ENCODE peak calls at places on chromosomes 5 and 9, in ten cellular contexts. S is skeletal muscle cell; L is foreskin keratinocyte; N is stimulated activated effector memory CD8-positive, alpha-beta T cell treated with anti-CD3 and anti-CD28 coated beads, Interleukin-12 subunit alpha, Interleukin-12 subunit beta, amount 100 ng/mL, for 72 hours; I is ACHN; Z is heart left ventricle; Q is dorsolateral prefrontal cortex; B is DMS153; Y is NCI-H2081; D is stomach. U is an unnamed sample.

GRCh38 chr9:72633966-72634365 is 112.6 kb downstream of the TMC1 start:
- DNase-seq in B (no peak), N (no peak), Y (no peak), Q (peak), Z (no peak), S (peak), L (peak), I (no peak), D (no peak), U (no peak)

GRCh38 chr9:81431662-81432061 is 257.7 kb downstream of the TLE1 start:
- DNase-seq in I (no peak), S (peak), B (no peak), Z (no peak), Y (peak), D (no peak), L (no peak), Q (no peak), N (no peak), U (no peak)

GRCh38 chr9:112360047-112360804 is 19.7 kb upstream of the HSDL2 start:
- DNase-seq in S (no peak), Y (no peak), L (peak), D (no peak), B (no peak), Q (no peak), Z (no peak), I (no peak), N (no peak), U (no peak)

GRCh38 chr5:5353681-5354080 is 68.8 kb upstream of the ICE1 start:
- DNase-seq in D (no peak), Z (no peak), S (no peak), I (no peak), L (no peak), Y (peak), B (no peak), N (no peak), Q (no peak), U (no peak)

GRCh38 chr9:86263876-86264275 is 4.4 kb upstream of the C9orf153 start:
- DNase-seq in B (no peak), Z (no peak), Y (no peak), D (no peak), N (no peak), S (no peak), Q (no peak), I (no peak), L (no peak), U (no peak)

GRCh38 chr5:145903862-145904261 is 31.0 kb upstream of the GRXCR2 start:
- DNase-seq in Q (no peak), Z (no peak), D (no peak), Y (no peak), N (no peak), I (no peak), B (no peak), L (no peak), S (peak), U (no peak)

GRCh38 chr5:150511641-150512367 is 3.9 kb downstream of the NDST1 start:
- DNase-seq in S (no peak), D (peak), I (peak), B (no peak), Q (peak), Y (no peak), L (peak), N (no peak), Z (no peak), U (no peak)

GRCh38 chr5:56638768-56639238 is 176.5 kb upstream of the MAP3K1 start:
- DNase-seq in Q (no peak), Z (no peak), D (no peak), Y (no peak), I (no peak), B (peak), N (no peak), L (peak), S (no peak), U (no peak)

GRCh38 chr5:159341145-159341544 is 10.9 kb upstream of the IL12B start:
- DNase-seq in Z (no peak), Y (no peak), Q (no peak), N (no peak), D (no peak), S (no peak), L (peak), I (no peak), B (no peak), U (no peak)

GRCh38 chr9:83146325-83146724 is 83.4 kb upstream of the RASEF start:
- DNase-seq in S (no peak), B (no peak), Z (no peak), Q (no peak), D (no peak), Y (no peak), L (no peak), N (no peak), I (no peak), U (no peak)

GRCh38 chr9:18778846-18779245 is 254.2 kb downstream of the SAXO1 start:
- DNase-seq in S (no peak), Y (no peak), Q (no peak), Z (no peak), L (no peak), B (no peak), I (no peak), D (no peak), N (no peak), U (no peak)

GRCh38 chr5:172115541-172115982 is 72.5 kb downstream of the STK10 start:
- DNase-seq in N (no peak), Y (no peak), Q (no peak), L (no peak), Z (peak), S (no peak), I (no peak), D (no peak), B (no peak), U (no peak)

GRCh38 chr5:95822038-95822407 is 503 bp downstream of the GLRX start:
- DNase-seq in D (peak), S (no peak), Z (peak), I (peak), L (no peak), B (peak), Y (peak), N (no peak), Q (no peak), U (peak)

GRCh38 chr9:134892221-134892620 is 11.6 kb downstream of the FCN2 start:
- DNase-seq in N (peak), L (no peak), S (no peak), Z (no peak), Y (no peak), B (no peak), Q (no peak), D (peak), I (no peak), U (no peak)

GRCh38 chr9:76456202-76456926 is 2.6 kb upstream of the GCNT1 start:
- DNase-seq in B (peak), S (no peak), Y (peak), Q (no peak), I (no peak), L (peak), D (peak), Z (no peak), N (no peak), U (no peak)

GRCh38 chr9:109052416-109052815 is 39.1 kb upstream of the CTNNAL1 start:
- DNase-seq in Q (no peak), L (no peak), Y (no peak), S (no peak), B (no peak), D (no peak), Z (no peak), N (no peak), I (no peak), U (no peak)

GRCh38 chr5:91380491-91381133 is 2.5 kb downstream of the ARRDC3 start:
- DNase-seq in B (peak), D (peak), N (peak), Q (peak), Z (peak), S (peak), L (peak), I (peak), Y (peak), U (peak)

GRCh38 chr5:75363726-75364495 is 26.9 kb downstream of the HMGCR start:
- DNase-seq in Q (no peak), I (no peak), S (no peak), D (peak), L (peak), Y (peak), B (no peak), N (no peak), Z (peak), U (no peak)

GRCh38 chr5:135191084-135191826 is 157.2 kb upstream of the PITX1 start:
- DNase-seq in D (peak), I (peak), N (peak), B (peak), L (peak), Q (peak), S (no peak), Z (peak), Y (peak), U (peak)

GRCh38 chr9:38428062-38428461 is 3.8 kb upstream of the IGFBPL1 start:
- DNase-seq in Y (no peak), Z (no peak), Q (no peak), L (no peak), S (no peak), N (no peak), B (no peak), I (no peak), D (no peak), U (no peak)

GRCh38 chr5:91403404-91403803 is 20.3 kb upstream of the ARRDC3 start:
- DNase-seq in S (no peak), N (no peak), Q (no peak), D (no peak), Y (no peak), B (no peak), Z (no peak), I (no peak), L (no peak), U (no peak)

GRCh38 chr9:107465467-107466451 is 23.8 kb downstream of the KLF4 start:
- DNase-seq in I (peak), Y (peak), S (no peak), Q (no peak), N (peak), Z (peak), L (peak), D (peak), B (no peak), U (no peak)

GRCh38 chr9:123649909-123650308 is 280.0 kb downstream of the DENND1A start:
- DNase-seq in Q (no peak), S (no peak), B (no peak), Z (no peak), Y (no peak), L (no peak), D (no peak), I (no peak), N (no peak), U (no peak)

GRCh38 chr5:14745188-14745563 is 80.7 kb downstream of the OTULIN start:
- DNase-seq in Z (no peak), Q (no peak), S (no peak), N (no peak), B (no peak), D (no peak), I (no peak), L (no peak), Y (no peak), U (no peak)

GRCh38 chr5:124521461-124522230 is 224.8 kb downstream of the ZNF608 start:
- DNase-seq in N (no peak), I (no peak), S (no peak), B (no peak), D (no peak), L (no peak), Z (no peak), Y (no peak), Q (no peak), U (no peak)

GRCh38 chr5:179839328-179840256 is 18.9 kb downstream of the SQSTM1 start:
- DNase-seq in D (peak), B (no peak), Z (peak), L (no peak), Q (no peak), N (no peak), Y (no peak), S (no peak), I (no peak), U (no peak)

GRCh38 chr5:150289551-150290390 is at the start of gene CAMK2A:
- DNase-seq in D (no peak), N (no peak), I (no peak), Y (no peak), B (peak), Q (peak), L (no peak), Z (no peak), S (no peak), U (no peak)

GRCh38 chr9:5843450-5844249 is 10.7 kb upstream of the ERMP1 start:
- DNase-seq in B (peak), N (no peak), Q (no peak), Y (peak), D (no peak), S (no peak), L (peak), I (no peak), Z (no peak), U (no peak)

GRCh38 chr9:127194881-127195713 is 69.5 kb upstream of the GARNL3 start:
- DNase-seq in D (no peak), B (no peak), Q (no peak), Y (no peak), L (peak), Z (no peak), I (peak), N (no peak), S (no peak), U (no peak)

GRCh38 chr5:78760411-78761169 is 112.0 kb upstream of the LHFPL2 start:
- DNase-seq in N (no peak), Z (no peak), I (peak), B (no peak), L (no peak), Q (no peak), D (no peak), Y (no peak), S (no peak), U (no peak)